ENCODE peak calls at places on chromosomes 3 and 15, in seven cellular contexts. W is WTC11, H is Calu3, O is right lobe of liver, J is fibroblast of pulmonary artery, Y is breast epithelium, E is astrocyte of the cerebellum. R is an unnamed sample.

GRCh38 chr3:131701153-131701791 is 198.5 kb upstream of the MRPL3 start:
- DNase-seq in W (no peak), H (no peak), O (no peak), J (no peak), Y (no peak), E (no peak), R (no peak)

GRCh38 chr3:163622384-163622783 is 1455.9 kb downstream of the SI start:
- DNase-seq in W (peak), H (no peak), O (no peak), J (peak), Y (no peak), E (peak), R (no peak)

GRCh38 chr3:36804295-36805055 is 40.1 kb upstream of the DCLK3 start:
- DNase-seq in W (peak), H (no peak), O (no peak), J (no peak), Y (no peak), E (no peak), R (no peak)

GRCh38 chr3:21020681-21021080 is 730.3 kb downstream of the ZNF385D start:
- DNase-seq in W (no peak), H (no peak), O (no peak), J (no peak), Y (no peak), E (no peak), R (no peak)

GRCh38 chr3:128068156-128068620 is 16.0 kb downstream of the SEC61A1 start:
- DNase-seq in W (peak), H (peak), O (no peak), J (peak), Y (no peak), E (no peak), R (no peak)

GRCh38 chr3:179401561-179401960 is 49.7 kb downstream of the GNB4 start:
- DNase-seq in W (no peak), H (no peak), O (no peak), J (no peak), Y (no peak), E (peak), R (no peak)

GRCh38 chr15:48667701-48668100 is 22.2 kb upstream of the FBN1 start:
- DNase-seq in W (no peak), H (no peak), O (no peak), J (peak), Y (no peak), E (no peak), R (peak)

GRCh38 chr3:158094917-158095301 is 11.3 kb downstream of the SHOX2 start:
- DNase-seq in W (no peak), H (no peak), O (peak), J (no peak), Y (no peak), E (no peak), R (no peak)

GRCh38 chr3:12455740-12456139 is 28.5 kb upstream of the TSEN2 start:
- DNase-seq in W (no peak), H (no peak), O (no peak), J (no peak), Y (no peak), E (no peak), R (no peak)

GRCh38 chr3:138675393-138675792 is 66.8 kb downstream of the FAIM start:
- DNase-seq in W (no peak), H (no peak), O (no peak), J (peak), Y (no peak), E (no peak), R (no peak)

GRCh38 chr15:92714071-92714456 is 58.5 kb upstream of the FAM174B start:
- DNase-seq in W (peak), H (no peak), O (no peak), J (peak), Y (no peak), E (no peak), R (no peak)

GRCh38 chr3:111045564-111045963 is 26.1 kb upstream of the NECTIN3 start:
- DNase-seq in W (no peak), H (no peak), O (no peak), J (no peak), Y (no peak), E (no peak), R (no peak)

GRCh38 chr15:100536733-100537132 is 8.0 kb upstream of the CERS3 start:
- DNase-seq in W (no peak), H (no peak), O (no peak), J (no peak), Y (no peak), E (no peak), R (no peak)

GRCh38 chr15:61169904-61170695 is 59.0 kb downstream of the RORA start:
- DNase-seq in W (no peak), H (no peak), O (no peak), J (no peak), Y (no peak), E (no peak), R (no peak)

GRCh38 chr3:190539526-190539925 is 25.6 kb downstream of the IL1RAP start:
- DNase-seq in W (no peak), H (no peak), O (no peak), J (no peak), Y (no peak), E (no peak), R (no peak)

GRCh38 chr15:71496336-71496955 is 313.9 kb upstream of the NR2E3 start:
- DNase-seq in W (no peak), H (no peak), O (no peak), J (peak), Y (no peak), E (no peak), R (no peak)

GRCh38 chr3:41162541-41162940 is 36.8 kb upstream of the CTNNB1 start:
- DNase-seq in W (no peak), H (no peak), O (no peak), J (no peak), Y (no peak), E (no peak), R (no peak)

GRCh38 chr3:158725348-158725966 is 6.8 kb downstream of the RARRES1 start:
- DNase-seq in W (no peak), H (no peak), O (peak), J (peak), Y (no peak), E (peak), R (peak)

GRCh38 chr15:59208850-59209249 is 2.2 kb downstream of the LDHAL6B start:
- DNase-seq in W (no peak), H (no peak), O (no peak), J (no peak), Y (no peak), E (no peak), R (peak)

GRCh38 chr3:112987710-112988334 is 3.0 kb upstream of the GTPBP8 start:
- DNase-seq in W (no peak), H (no peak), O (no peak), J (no peak), Y (no peak), E (no peak), R (no peak)

GRCh38 chr3:190862209-190863118 is at the start of gene GMNC:
- DNase-seq in W (peak), H (peak), O (peak), J (peak), Y (peak), E (no peak), R (no peak)

GRCh38 chr3:117645561-117646242 is 936.1 kb downstream of the TUSC7 start:
- DNase-seq in W (no peak), H (no peak), O (no peak), J (no peak), Y (no peak), E (peak), R (no peak)

GRCh38 chr3:114892117-114892870 is 254.8 kb downstream of the ZBTB20 start:
- DNase-seq in W (no peak), H (no peak), O (no peak), J (no peak), Y (no peak), E (no peak), R (no peak)

GRCh38 chr15:65804252-65804931 is 12.3 kb upstream of the DENND4A start:
- DNase-seq in W (no peak), H (no peak), O (no peak), J (peak), Y (no peak), E (no peak), R (no peak)

GRCh38 chr15:49468440-49468839 is 45.4 kb downstream of the FGF7 start:
- DNase-seq in W (no peak), H (no peak), O (no peak), J (no peak), Y (no peak), E (no peak), R (peak)

GRCh38 chr3:64316971-64317370 is 91.7 kb upstream of the PRICKLE2 start:
- DNase-seq in W (no peak), H (no peak), O (no peak), J (no peak), Y (no peak), E (no peak), R (no peak)

GRCh38 chr3:139538733-139539132 is 809 bp downstream of the RBP1 start:
- DNase-seq in W (peak), H (no peak), O (peak), J (peak), Y (no peak), E (no peak), R (no peak)

GRCh38 chr15:99165956-99166689 is 61.2 kb downstream of the SYNM start:
- DNase-seq in W (no peak), H (no peak), O (no peak), J (no peak), Y (no peak), E (no peak), R (no peak)

GRCh38 chr3:150742141-150742523 is 20.8 kb downstream of the SIAH2 start:
- DNase-seq in W (no peak), H (no peak), O (no peak), J (no peak), Y (no peak), E (no peak), R (no peak)

GRCh38 chr3:79175870-79176269 is 591.9 kb downstream of the ROBO1 start:
- DNase-seq in W (no peak), H (no peak), O (no peak), J (no peak), Y (no peak), E (no peak), R (no peak)

GRCh38 chr3:47752716-47753115 is 29.0 kb downstream of the SMARCC1 start:
- DNase-seq in W (no peak), H (no peak), O (no peak), J (no peak), Y (no peak), E (no peak), R (no peak)

GRCh38 chr15:49060710-49061483 is 14.7 kb upstream of the SECISBP2L start:
- DNase-seq in W (no peak), H (no peak), O (no peak), J (peak), Y (no peak), E (no peak), R (no peak)

GRCh38 chr3:118587037-118587741 is 447.5 kb downstream of the IGSF11 start:
- DNase-seq in W (no peak), H (no peak), O (no peak), J (no peak), Y (no peak), E (no peak), R (no peak)

GRCh38 chr3:124486324-124486723 is 243.9 kb upstream of the UMPS start:
- DNase-seq in W (no peak), H (no peak), O (no peak), J (no peak), Y (no peak), E (no peak), R (no peak)
- TF ChIP-seq CTCF in W (no peak), H (no peak), O (no peak), J (no peak), Y (no peak), E (peak), R (no peak)

DNA sequence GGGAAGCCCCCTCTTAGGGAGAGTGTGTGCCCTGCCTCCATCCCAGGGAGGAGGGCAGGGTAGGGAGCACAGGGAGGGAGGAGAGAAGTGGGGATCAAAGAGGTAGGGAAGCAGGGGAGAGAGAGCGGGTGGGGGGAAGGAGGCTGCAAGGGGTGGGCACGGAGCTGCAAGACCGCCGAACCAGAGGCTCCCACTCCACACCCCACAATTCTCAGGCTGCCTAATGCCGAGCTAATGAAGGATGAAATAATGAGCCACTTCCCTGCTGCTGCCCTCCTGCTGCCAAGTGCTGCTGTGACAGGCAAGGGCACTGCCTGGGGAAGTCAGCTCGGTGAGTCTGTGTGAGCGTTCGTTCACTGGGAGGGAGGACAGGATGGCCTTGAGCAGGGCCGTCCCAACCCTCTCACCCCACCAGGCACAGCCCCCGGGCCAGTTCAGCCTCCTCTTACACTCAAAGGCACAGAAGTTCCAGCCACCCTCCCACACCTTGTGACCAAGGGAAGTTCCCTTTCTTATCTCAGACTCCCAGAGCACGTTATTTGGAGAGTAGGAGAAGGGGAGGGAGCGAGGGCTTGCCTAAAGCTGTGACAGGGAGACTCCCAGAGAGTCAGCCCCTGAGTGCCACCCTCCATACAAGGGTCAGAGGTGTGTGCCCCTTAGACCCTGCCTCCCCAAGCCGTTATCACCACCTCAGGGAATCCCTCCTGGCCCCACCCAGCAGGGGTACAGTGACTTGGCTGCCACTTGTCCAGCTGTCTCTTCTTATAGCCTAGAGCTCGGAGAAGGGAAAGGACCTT is 12.4 kb downstream of the GLYCTK start:
- DNase-seq in W (peak), H (no peak), O (peak), J (peak), Y (no peak), E (no peak), R (no peak)
- TF ChIP-seq CTCF in W (no peak), H (no peak), O (peak), J (peak), Y (no peak), E (no peak), R (peak)

GRCh38 chr3:173217127-173217526 is 76.1 kb upstream of the SPATA16 start:
- DNase-seq in W (no peak), H (no peak), O (no peak), J (no peak), Y (no peak), E (no peak), R (no peak)

GRCh38 chr3:173216063-173216462 is 75.0 kb upstream of the SPATA16 start:
- DNase-seq in W (no peak), H (no peak), O (no peak), J (no peak), Y (no peak), E (no peak), R (no peak)

GRCh38 chr3:173214576-173214975 is 73.5 kb upstream of the SPATA16 start:
- DNase-seq in W (no peak), H (no peak), O (no peak), J (no peak), Y (no peak), E (no peak), R (no peak)
- TF ChIP-seq CTCF in W (no peak), H (no peak), O (no peak), J (no peak), Y (no peak), E (no peak), R (no peak)

GRCh38 chr3:31692714-31693113 is 160.0 kb downstream of the STT3B start:
- DNase-seq in W (peak), H (no peak), O (no peak), J (no peak), Y (no peak), E (no peak), R (no peak)
- TF ChIP-seq CTCF in W (no peak), H (no peak), O (no peak), J (no peak), Y (no peak), E (no peak), R (no peak)

GRCh38 chr3:133387341-133387740 is 12.5 kb upstream of the BFSP2 start:
- DNase-seq in W (no peak), H (no peak), O (no peak), J (no peak), Y (no peak), E (no peak), R (no peak)

GRCh38 chr3:133386876-133387275 is 13.0 kb upstream of the BFSP2 start:
- DNase-seq in W (no peak), H (no peak), O (no peak), J (no peak), Y (no peak), E (no peak), R (no peak)

GRCh38 chr3:133390715-133391114 is 9.1 kb upstream of the BFSP2 start:
- DNase-seq in W (no peak), H (no peak), O (no peak), J (no peak), Y (no peak), E (no peak), R (no peak)

GRCh38 chr3:133384331-133385027 is 15.4 kb upstream of the BFSP2 start:
- DNase-seq in W (peak), H (peak), O (peak), J (peak), Y (peak), E (peak), R (no peak)

GRCh38 chr3:133388696-133389095 is 11.2 kb upstream of the BFSP2 start:
- DNase-seq in W (no peak), H (no peak), O (no peak), J (no peak), Y (no peak), E (no peak), R (no peak)
- TF ChIP-seq CTCF in W (no peak), H (no peak), O (no peak), J (no peak), Y (no peak), E (no peak), R (no peak)

GRCh38 chr3:164812042-164812441 is 266.3 kb downstream of the SI start:
- DNase-seq in W (no peak), H (no peak), O (no peak), J (no peak), Y (no peak), E (no peak), R (no peak)

GRCh38 chr3:164806188-164806587 is 272.1 kb downstream of the SI start:
- DNase-seq in W (no peak), H (no peak), O (no peak), J (no peak), Y (no peak), E (no peak), R (no peak)
- TF ChIP-seq CTCF in W (no peak), H (no peak), O (peak), J (no peak), Y (no peak), E (no peak), R (no peak)

DNA sequence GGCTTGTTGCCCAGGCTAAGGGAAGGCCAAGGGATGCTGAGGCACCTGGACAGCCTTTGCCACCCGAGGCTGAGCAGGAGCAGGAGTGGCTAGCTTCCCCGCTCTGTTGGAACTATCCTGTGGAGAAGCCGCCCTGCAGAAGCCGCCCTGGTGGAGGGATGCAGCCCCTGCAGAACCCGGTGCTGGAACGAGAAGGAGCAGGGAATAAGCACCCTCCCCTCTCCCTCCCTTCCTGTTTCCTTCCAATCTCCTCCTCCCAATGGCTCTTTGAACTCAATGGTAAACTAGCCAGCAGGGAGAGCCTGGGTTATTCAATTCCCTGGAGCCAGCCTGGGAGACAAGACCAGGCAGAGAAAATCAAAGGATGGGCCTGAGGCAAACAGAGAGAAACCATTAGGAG is 11.8 kb upstream of the HRG start:
- DNase-seq in W (peak), H (no peak), O (no peak), J (peak), Y (no peak), E (no peak), R (no peak)
- TF ChIP-seq CTCF in W (no peak), H (no peak), O (no peak), J (no peak), Y (no peak), E (peak), R (no peak)

GRCh38 chr15:89129816-89130134 is 41.5 kb downstream of the ABHD2 start:
- DNase-seq in W (no peak), H (no peak), O (no peak), J (no peak), Y (no peak), E (no peak), R (no peak)
- TF ChIP-seq CTCF in W (no peak), H (no peak), O (no peak), J (no peak), Y (no peak), E (no peak), R (no peak)

R was measured in BJ.